ENCODE peak calls at places on chromosome 1, in five cellular contexts. M, N, Q, I and V are unnamed samples.

GRCh38 chr1:92538413-92539061 is 51.8 kb upstream of the GFI1 start:
- DNase-seq in M (no peak), N (no peak), Q (no peak), I (no peak), V (no peak)

GRCh38 chr1:179129702-179130473 is 48.0 kb downstream of the TOR3A start:
- DNase-seq in I (no peak), Q (no peak), N (no peak), M (no peak), V (no peak)

GRCh38 chr1:87358219-87358618 is 29.5 kb downstream of the LMO4 start:
- DNase-seq in M (no peak), I (no peak), Q (no peak), N (no peak), V (no peak)

GRCh38 chr1:223731076-223731770 is 18.9 kb downstream of the CAPN2 start:
- DNase-seq in I (peak; percentile 69), Q (peak; percentile 86), M (no peak), N (no peak), V (no peak)

GRCh38 chr1:223227486-223228196 is 84.6 kb upstream of the TLR5 start:
- DNase-seq in Q (no peak), M (no peak), N (no peak), I (no peak), V (peak; percentile 46)

GRCh38 chr1:2099871-2100774 is 49.9 kb downstream of the PRKCZ start:
- DNase-seq in M (no peak), N (no peak), I (no peak), Q (no peak), V (no peak)

GRCh38 chr1:236808564-236809130 is 13.6 kb downstream of the MTR start:
- DNase-seq in Q (peak; percentile 20), N (no peak), M (no peak), I (no peak), V (no peak)

GRCh38 chr1:56532359-56532696 is 47.0 kb downstream of the PLPP3 start:
- DNase-seq in I (no peak), Q (no peak), N (peak; percentile 9), M (no peak), V (no peak)

GRCh38 chr1:162942903-162943567 is 82.1 kb upstream of the CCDC190 start:
- DNase-seq in N (no peak), Q (no peak), M (no peak), I (peak; percentile 39), V (no peak)

GRCh38 chr1:178518894-178519293 is 6.0 kb downstream of the TEX35 start:
- DNase-seq in Q (no peak), N (no peak), I (no peak), M (no peak), V (no peak)

GRCh38 chr1:59667020-59667419 is 147.7 kb upstream of the HOOK1 start:
- DNase-seq in M (no peak), Q (no peak), N (no peak), I (no peak), V (no peak)

GRCh38 chr1:155179107-155180031 is 5.7 kb downstream of the TRIM46 start:
- DNase-seq in Q (peak; percentile 16), N (no peak), M (no peak), I (no peak), V (peak; percentile 46)

GRCh38 chr1:111605553-111605952 is 14.0 kb upstream of the RAP1A start:
- DNase-seq in Q (no peak), I (no peak), N (no peak), M (no peak), V (no peak)